ENCODE peak calls at places on chromosomes 11 and 22, in six cellular contexts. D is HFF-Myc, Y is lower leg skin, L is AG04450, V is heart right ventricle, B is tibial nerve. Z is an unnamed sample.

GRCh38 chr22:33659423-33659822 is 260.9 kb downstream of the LARGE1 start:
- DNase-seq in D (no peak), Y (no peak), L (no peak), V (peak; percentile 55), B (peak; percentile 60), Z (no peak)

GRCh38 chr11:19049351-19049750 is 11.2 kb downstream of the MRGPRX2 start:
- DNase-seq in D (no peak), Y (no peak), L (no peak), V (no peak), B (no peak), Z (no peak)

GRCh38 chr11:23310276-23310675 is 450.0 kb upstream of the CCDC179 start:
- DNase-seq in D (no peak), Y (no peak), L (no peak), V (no peak), B (no peak), Z (no peak)

GRCh38 chr11:120695426-120695825 is 183.9 kb downstream of the GRIK4 start:
- DNase-seq in D (no peak), Y (no peak), L (no peak), V (no peak), B (no peak), Z (no peak)

GRCh38 chr11:131640320-131640719 is 269.9 kb downstream of the NTM start:
- DNase-seq in D (peak; percentile 2), Y (no peak), L (no peak), V (no peak), B (no peak), Z (no peak)

GRCh38 chr11:122665882-122666281 is 10.4 kb downstream of the UBASH3B start:
- DNase-seq in D (no peak), Y (no peak), L (no peak), V (no peak), B (no peak), Z (no peak)

GRCh38 chr22:22410121-22410520 is 98.4 kb downstream of the ZNF280B start:
- DNase-seq in D (no peak), Y (peak; percentile 76), L (no peak), V (peak; percentile 70), B (peak; percentile 14), Z (no peak)

GRCh38 chr11:10097615-10098014 is 196.4 kb downstream of the SBF2 start:
- DNase-seq in D (no peak), Y (no peak), L (no peak), V (peak; percentile 6), B (no peak), Z (no peak)

GRCh38 chr11:5624489-5625278 is at the start of gene TRIM34:
- DNase-seq in D (peak; percentile 2), Y (no peak), L (no peak), V (peak; percentile 65), B (peak; percentile 64), Z (no peak)

GRCh38 chr11:820655-821512 is 2.2 kb downstream of the PNPLA2 start:
- DNase-seq in D (no peak), Y (peak; percentile 95), L (no peak), V (peak; percentile 79), B (peak; percentile 67), Z (no peak)

GRCh38 chr11:130418756-130419155 is 9.7 kb downstream of the ADAMTS8 start:
- DNase-seq in D (no peak), Y (no peak), L (no peak), V (no peak), B (no peak), Z (no peak)

GRCh38 chr11:3641191-3641590 is 601 bp downstream of the ART5 start:
- DNase-seq in D (no peak), Y (no peak), L (no peak), V (no peak), B (no peak), Z (no peak)

GRCh38 chr11:93767018-93767417 is 17.1 kb upstream of the MED17 start:
- DNase-seq in D (no peak), Y (no peak), L (no peak), V (no peak), B (no peak), Z (no peak)

GRCh38 chr11:110323786-110324185 is 27.4 kb upstream of the RDX start:
- DNase-seq in D (no peak), Y (no peak), L (no peak), V (no peak), B (no peak), Z (no peak)

GRCh38 chr11:110319501-110319900 is 23.1 kb upstream of the RDX start:
- DNase-seq in D (no peak), Y (no peak), L (no peak), V (no peak), B (no peak), Z (no peak)

GRCh38 chr11:110314366-110315095 is 18.1 kb upstream of the RDX start:
- DNase-seq in D (no peak), Y (no peak), L (no peak), V (no peak), B (no peak), Z (no peak)

GRCh38 chr11:110317516-110317932 is 21.1 kb upstream of the RDX start:
- DNase-seq in D (no peak), Y (no peak), L (no peak), V (peak; percentile 60), B (peak; percentile 15), Z (no peak)

DNA sequence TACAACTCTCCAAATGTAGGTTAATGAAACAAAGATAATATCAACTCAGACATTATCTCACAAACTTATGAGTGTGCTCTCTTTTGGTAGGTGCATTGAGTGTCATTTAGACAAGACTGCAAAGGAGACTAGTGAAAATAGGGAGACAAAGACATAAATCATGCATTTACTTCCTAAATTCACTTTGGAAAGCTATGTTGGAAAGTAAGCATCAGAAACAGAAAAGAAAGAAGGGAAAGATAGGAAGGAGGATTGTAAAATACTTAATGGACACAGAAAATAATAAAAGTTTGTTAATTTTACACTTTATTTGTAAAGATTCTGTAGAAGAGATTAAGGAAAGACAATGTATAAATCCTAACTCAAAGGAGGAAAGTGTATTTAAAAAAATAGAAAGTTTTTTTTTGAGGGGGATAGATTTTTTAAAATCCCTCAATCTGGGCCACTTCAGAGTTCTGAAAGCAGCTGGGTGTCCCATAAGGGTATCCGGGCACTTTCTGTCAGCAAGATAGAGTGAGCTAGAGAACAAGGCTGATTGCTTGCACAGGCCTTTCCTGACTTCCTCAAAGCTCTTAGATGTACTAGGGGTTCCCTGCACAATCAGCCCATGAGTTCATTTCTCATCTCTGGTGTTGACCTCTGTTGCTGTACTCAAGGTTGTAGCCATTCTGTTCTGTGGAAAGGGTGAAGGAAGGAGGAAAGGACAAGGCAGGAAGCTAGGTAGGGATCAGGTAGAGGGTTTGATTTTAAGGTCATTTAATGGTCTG is 22.4 kb upstream of the RDX start:
- DNase-seq in D (no peak), Y (no peak), L (no peak), V (no peak), B (no peak), Z (no peak)
- TF ChIP-seq CTCF in D (no peak), Y (no peak), L (no peak), V (no peak), B (no peak), Z (no peak)

DNA sequence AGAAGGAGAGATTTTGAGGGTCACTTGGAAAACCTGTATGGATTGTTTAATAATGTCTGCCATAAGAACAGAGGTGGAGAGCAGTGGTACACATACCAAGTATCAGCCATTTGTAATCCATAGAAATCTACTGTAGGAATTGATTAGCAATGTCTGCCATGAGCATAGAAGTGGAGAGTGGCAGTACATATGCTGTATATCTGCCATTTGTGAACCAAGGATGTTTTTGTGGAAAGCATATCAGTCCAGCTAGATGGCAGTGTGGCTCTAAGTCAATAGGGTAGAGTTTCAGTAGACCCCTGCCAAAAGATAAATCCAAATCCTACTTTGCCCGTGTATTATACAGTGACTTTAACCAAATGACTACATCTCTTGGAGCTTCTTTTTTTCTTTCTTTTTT is 82.9 kb upstream of the SEZ6L start:
- DNase-seq in D (no peak), Y (no peak), L (no peak), V (no peak), B (no peak), Z (no peak)
- TF ChIP-seq CTCF in D (no peak), Y (no peak), L (no peak), V (no peak), B (no peak), Z (peak; percentile 45)

GRCh38 chr11:133955091-133955846 is 1.5 kb downstream of the IGSF9B start:
- DNase-seq in D (no peak), Y (no peak), L (no peak), V (peak; percentile 73), B (no peak), Z (no peak)
- TF ChIP-seq CTCF in D (no peak), Y (no peak), L (no peak), V (no peak), B (no peak), Z (no peak)

GRCh38 chr11:86515297-86516094 is 140.8 kb downstream of the CCDC81 start:
- DNase-seq in D (no peak), Y (no peak), L (peak; percentile 55), V (no peak), B (no peak), Z (no peak)
- TF ChIP-seq CTCF in D (no peak), Y (no peak), L (no peak), V (no peak), B (no peak), Z (no peak)